ENCODE peak calls at places on chromosomes 3 and 15, in nine cellular contexts. P is neural progenitor cell, B is GM23338, V is thoracic aorta, Q is adrenal gland, O is transverse colon, U is stomach, T is PC-9, N is HepG2. R is an unnamed sample. For H3K36me3, the result is how much of the 10 kb centered on the place peaks cover.

GRCh38 chr3:36318584-36319200 is 61.6 kb upstream of the STAC start:
- DNase-seq in Q (no peak), U (no peak), O (no peak), T (no peak), N (no peak), P (no peak), V (no peak), B (no peak), R (no peak)

GRCh38 chr3:152778001-152778400 is 56.9 kb upstream of the P2RY1 start:
- DNase-seq in N (no peak), U (no peak), V (no peak), T (no peak), O (no peak), B (no peak), P (no peak), Q (no peak), R (no peak)

GRCh38 chr3:50254577-50255250 is 14.2 kb upstream of the SEMA3B start:
- DNase-seq in N (no peak), T (no peak), O (no peak), Q (peak), P (no peak), V (no peak), B (peak), U (peak), R (no peak)

GRCh38 chr3:179608931-179609720 is 4.5 kb downstream of the NDUFB5 start:
- DNase-seq in T (no peak), B (no peak), V (no peak), U (no peak), Q (no peak), N (no peak), P (no peak), O (no peak), R (no peak)

GRCh38 chr3:101861978-101862421 is 12.7 kb downstream of the NFKBIZ start:
- DNase-seq in B (no peak), V (no peak), N (no peak), Q (no peak), O (no peak), P (no peak), U (no peak), T (no peak), R (no peak)

GRCh38 chr15:36230741-36231140 is 348.7 kb upstream of the CDIN1 start:
- DNase-seq in T (no peak), P (no peak), V (no peak), B (no peak), O (no peak), N (no peak), Q (no peak), U (no peak), R (no peak)

GRCh38 chr3:128152419-128153155 is 694 bp upstream of the EEFSEC start:
- DNase-seq in P (no peak), V (no peak), Q (no peak), U (no peak), N (peak), O (no peak), T (peak), B (peak), R (no peak)

GRCh38 chr3:78322780-78323179 is 1282.9 kb downstream of the ROBO2 start:
- DNase-seq in P (peak), O (no peak), Q (no peak), N (no peak), U (no peak), T (no peak), B (peak), V (no peak), R (no peak)

GRCh38 chr15:100224206-100225185 is 117.3 kb downstream of the ADAMTS17 start:
- DNase-seq in V (no peak), U (no peak), Q (peak), N (no peak), T (peak), B (peak), O (no peak), P (no peak), R (no peak)

GRCh38 chr3:98259707-98260106 is 4.3 kb upstream of the OR5H6 start:
- DNase-seq in O (no peak), B (peak), T (no peak), P (no peak), V (no peak), U (no peak), N (peak), Q (no peak), R (no peak)

GRCh38 chr3:143775401-143775970 is 72.8 kb downstream of the SLC9A9 start:
- DNase-seq in O (no peak), P (peak), N (peak), T (no peak), B (peak), U (no peak), Q (no peak), V (no peak), R (peak)

GRCh38 chr3:101574388-101575156 is 592 bp downstream of the PCNP start:
- DNase-seq in B (peak), P (peak), T (no peak), Q (peak), V (peak), N (peak), U (peak), O (peak), R (peak)

GRCh38 chr15:31069360-31070000 is 32.0 kb downstream of the TRPM1 start:
- DNase-seq in T (no peak), N (peak), B (no peak), P (no peak), Q (no peak), V (no peak), O (no peak), U (no peak), R (no peak)

GRCh38 chr15:42457445-42458442 is 33.2 kb downstream of the ZNF106 start:
- DNase-seq in P (peak), U (peak), T (no peak), O (peak), V (peak), Q (peak), N (no peak), B (peak), R (peak)

GRCh38 chr3:126211569-126211968 is 31.2 kb upstream of the ALDH1L1 start:
- DNase-seq in O (no peak), V (no peak), U (no peak), T (peak), Q (no peak), B (no peak), P (no peak), N (no peak), R (no peak)

GRCh38 chr3:104359546-104359945 is 1007.2 kb upstream of the ALCAM start:
- DNase-seq in V (no peak), Q (no peak), O (no peak), N (no peak), P (no peak), U (no peak), B (peak), T (peak), R (peak)

GRCh38 chr15:70906842-70907241 is 14.2 kb downstream of the LRRC49 start:
- DNase-seq in P (no peak), Q (no peak), B (no peak), V (no peak), O (no peak), N (no peak), U (no peak), T (no peak), R (no peak)

GRCh38 chr15:95326689-95327525 is 1003.6 kb upstream of the NR2F2 start:
- DNase-seq in N (no peak), P (peak), U (no peak), V (no peak), Q (no peak), O (no peak), B (peak), T (no peak), R (no peak)

GRCh38 chr3:110343945-110344344 is 727.7 kb upstream of the NECTIN3 start:
- DNase-seq in V (no peak), N (peak), O (no peak), B (no peak), U (no peak), Q (no peak), P (no peak), T (no peak), R (peak)

GRCh38 chr15:67832031-67832551 is 6.8 kb downstream of the SKOR1 start:
- DNase-seq in U (no peak), B (peak), Q (no peak), T (no peak), V (no peak), P (peak), O (no peak), N (no peak), R (no peak)

GRCh38 chr3:124887177-124887995 is at the start of gene ITGB5:
- DNase-seq in B (peak), Q (peak), N (peak), U (peak), O (peak), T (peak), P (peak), V (peak), R (peak)

GRCh38 chr15:89113263-89113662 is 25.0 kb downstream of the ABHD2 start:
- DNase-seq in T (no peak), U (no peak), B (no peak), P (no peak), V (no peak), O (no peak), N (no peak), Q (no peak), R (no peak)

GRCh38 chr3:43104039-43104438 is 1.8 kb downstream of the POMGNT2 start:
- DNase-seq in U (no peak), N (no peak), P (no peak), T (no peak), V (no peak), O (no peak), B (no peak), Q (no peak), R (no peak)

GRCh38 chr3:53269888-53270880 is 14.4 kb upstream of the TKT start:
- DNase-seq in B (peak), V (peak), O (peak), U (peak), Q (peak), N (peak), T (peak), P (peak), R (peak)

GRCh38 chr3:33440578-33441321 is 545 bp upstream of the UBP1 start:
- DNase-seq in N (peak), V (peak), P (peak), Q (peak), B (peak), O (no peak), T (peak), U (peak), R (peak)

GRCh38 chr3:71173421-71173975 is 410.0 kb downstream of the FOXP1 start:
- DNase-seq in T (no peak), N (no peak), P (no peak), U (no peak), Q (no peak), V (no peak), B (no peak), O (no peak), R (no peak)

GRCh38 chr3:123286308-123287023 is 84.7 kb downstream of the SEC22A start:
- DNase-seq in P (peak), O (peak), N (peak), Q (peak), B (peak), V (no peak), U (no peak), T (peak), R (peak)

GRCh38 chr3:188853896-188854295 is 317.9 kb upstream of the TPRG1 start:
- DNase-seq in O (no peak), V (no peak), B (no peak), Q (no peak), U (no peak), P (no peak), N (no peak), T (no peak), R (no peak)

GRCh38 chr15:65414841-65415621 is 7.7 kb downstream of the IGDCC4 start:
- DNase-seq in Q (no peak), U (no peak), N (peak), P (peak), T (no peak), O (no peak), B (peak), V (no peak), R (peak)

GRCh38 chr3:64489361-64490044 is 198.3 kb downstream of the ADAMTS9 start:
- DNase-seq in T (no peak), O (peak), N (no peak), U (peak), V (no peak), P (peak), Q (peak), B (peak), R (no peak)

GRCh38 chr3:107868449-107868848 is 222.4 kb downstream of the CD47 start:
- DNase-seq in P (no peak), B (no peak), T (no peak), O (no peak), Q (no peak), V (no peak), N (no peak), U (no peak), R (no peak)

GRCh38 chr3:36166477-36166876 is 213.8 kb upstream of the STAC start:
- DNase-seq in N (no peak), Q (peak), V (no peak), B (no peak), P (no peak), U (no peak), T (peak), O (no peak), R (peak)

GRCh38 chr3:133490468-133491351 is 82.8 kb upstream of the CDV3 start:
- DNase-seq in O (peak), B (no peak), U (no peak), N (no peak), T (no peak), Q (no peak), V (no peak), P (no peak), R (no peak)

DNA sequence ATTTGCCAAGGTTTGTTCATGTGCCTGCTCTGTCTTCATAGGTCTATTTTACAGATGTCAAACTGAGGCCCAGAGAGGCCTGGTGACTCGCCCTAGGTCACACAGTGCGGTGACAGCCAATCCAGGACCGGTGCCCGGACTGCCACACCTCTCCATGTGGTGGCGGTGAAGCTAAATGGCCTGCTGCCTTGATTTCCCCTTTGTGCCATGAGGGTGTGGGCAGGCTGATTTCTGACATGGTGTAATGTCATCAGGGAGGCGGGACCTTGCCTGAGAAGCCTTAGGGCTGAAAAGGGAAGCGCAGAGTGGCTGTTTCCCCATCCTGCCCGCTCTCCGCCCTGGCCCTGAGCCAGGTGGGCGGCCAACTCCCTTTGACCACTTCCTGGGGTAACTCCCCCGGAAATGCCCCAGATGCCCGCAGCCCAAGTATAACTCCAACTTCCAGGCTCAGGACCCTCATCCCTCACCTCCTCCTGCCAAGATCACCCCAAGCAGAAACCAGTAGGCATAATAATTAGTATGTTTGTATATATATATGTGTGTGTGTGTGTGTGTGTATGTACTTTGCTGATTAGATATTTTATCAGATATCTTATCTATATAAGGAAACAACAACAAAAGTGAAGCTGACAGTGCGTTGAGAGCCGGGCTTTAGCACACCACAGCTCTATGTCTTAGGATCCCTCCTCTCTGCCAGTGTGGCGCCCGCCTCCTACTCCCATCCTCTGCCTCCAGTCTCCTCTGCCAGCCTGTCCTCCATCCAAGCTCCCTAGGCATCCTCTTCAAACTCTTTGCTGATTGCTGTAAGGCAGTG is 63.9 kb downstream of the IQSEC1 start:
- DNase-seq in Q (no peak), O (peak), U (peak), P (no peak), T (no peak), V (no peak), B (no peak), N (no peak), R (no peak)
- H3K4me3 ChIP-seq in Q (no peak), O (no peak), U (no peak), P (no peak), T (no peak), V (no peak), B (no peak), N (no peak), R (no peak)

DNA sequence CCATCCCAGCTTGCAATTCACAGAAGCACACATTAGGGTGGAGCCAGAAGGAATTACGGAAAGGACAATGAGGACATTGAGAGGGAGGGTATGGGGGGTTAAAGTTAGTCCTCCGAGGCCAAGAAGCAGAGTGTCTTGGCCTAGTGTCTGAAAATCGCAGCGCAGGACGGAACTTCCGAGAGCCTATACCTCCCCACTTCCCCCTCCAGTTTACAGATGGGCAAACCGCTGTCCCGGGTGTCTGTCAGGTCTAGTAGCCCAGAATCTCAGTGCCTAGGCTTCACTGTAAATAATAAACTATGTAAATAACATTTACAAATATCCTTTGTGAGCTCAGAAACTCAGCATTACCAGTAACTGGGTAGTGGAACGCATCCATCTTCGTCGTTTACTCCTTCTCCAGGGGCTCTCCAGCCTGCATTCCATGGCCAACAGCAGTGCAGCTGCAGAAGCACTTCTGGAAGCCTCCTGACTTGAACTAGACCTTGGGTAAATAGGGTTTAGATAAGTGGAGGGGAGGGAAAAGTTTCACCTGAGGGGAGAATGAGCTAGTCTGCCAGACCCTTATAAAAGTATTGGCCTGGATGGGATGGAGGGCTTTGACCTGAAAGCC is 962 bp downstream of the ADPRH start:
- DNase-seq in N (no peak), V (no peak), Q (peak), T (no peak), O (peak), P (peak), U (no peak), B (peak), R (peak)
- H3K27ac ChIP-seq in N (no peak), V (peak), Q (peak), T (no peak), O (peak), P (no peak), U (peak), B (no peak), R (peak)

DNA sequence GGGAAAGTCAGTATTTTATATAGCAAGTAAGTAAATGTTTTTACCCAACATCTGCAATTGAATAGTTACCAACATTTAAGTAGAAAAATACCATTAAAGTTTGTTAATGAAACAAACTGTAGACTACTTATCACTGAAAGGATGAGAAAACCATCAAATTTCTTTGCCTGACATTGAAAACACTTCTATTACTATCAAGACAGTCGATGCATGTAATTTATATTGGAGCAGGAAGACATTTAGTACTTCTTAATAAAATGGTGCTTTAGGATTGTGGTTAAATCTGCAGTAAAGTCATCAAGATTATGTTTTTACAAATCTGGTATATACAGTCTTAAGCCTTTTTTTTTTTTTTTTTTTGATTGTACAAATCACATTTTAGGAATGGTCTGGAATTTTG is 13.9 kb upstream of the CHD2 start:
- DNase-seq in Q (no peak), O (no peak), T (no peak), U (no peak), V (no peak), P (no peak), B (no peak), N (no peak), R (no peak)
- H3K36me3 ChIP-seq in Q (under half), O (under half), T (half or more), U (under half), V (under half), P (half or more), B (under half), N (under half), R (half or more)

GRCh38 chr15:56468271-56468912 is 3.5 kb upstream of the MNS1 start:
- DNase-seq in U (no peak), O (no peak), P (no peak), T (no peak), Q (no peak), V (no peak), N (no peak), B (no peak), R (peak)
- H3K4me3 ChIP-seq in U (peak), O (no peak), P (no peak), T (no peak), Q (no peak), V (peak), N (peak), B (no peak), R (peak)

GRCh38 chr15:74657846-74658245 is 38.0 kb downstream of the EDC3 start:
- DNase-seq in T (no peak), U (no peak), Q (no peak), B (no peak), N (no peak), P (no peak), O (no peak), V (no peak), R (no peak)

GRCh38 chr15:74656935-74657535 is 38.8 kb downstream of the EDC3 start:
- DNase-seq in N (no peak), V (no peak), B (no peak), Q (no peak), O (no peak), U (no peak), T (no peak), P (no peak), R (no peak)

GRCh38 chr15:74651251-74651741 is 35.7 kb downstream of the CLK3 start:
- DNase-seq in U (no peak), V (no peak), B (no peak), N (no peak), T (no peak), Q (no peak), P (no peak), O (no peak), R (no peak)

GRCh38 chr15:74653426-74654082 is 37.9 kb downstream of the CLK3 start:
- DNase-seq in V (no peak), O (peak), P (no peak), N (no peak), B (no peak), U (peak), T (peak), Q (no peak), R (peak)

DNA sequence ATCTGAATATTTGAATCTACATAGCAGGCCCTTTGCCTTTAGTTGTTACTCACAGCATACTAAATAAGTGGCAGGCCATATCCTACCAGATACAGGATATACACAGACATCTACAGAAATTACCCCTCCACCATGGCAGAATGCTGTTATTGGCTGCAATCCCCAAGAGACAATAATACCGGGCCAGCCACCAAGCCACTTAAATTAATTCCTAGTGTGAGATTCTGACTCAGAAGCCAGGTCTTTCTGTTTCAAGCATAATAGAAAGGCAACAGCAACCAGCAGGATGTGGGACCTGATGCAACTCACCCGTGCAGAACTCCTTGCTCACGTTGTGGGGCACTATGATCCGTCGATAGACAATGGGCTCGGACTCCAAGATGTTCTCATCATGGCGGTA is 39.8 kb downstream of the CLK3 start:
- DNase-seq in V (no peak), O (no peak), Q (no peak), N (no peak), U (no peak), T (no peak), P (no peak), B (no peak), R (no peak)
- H3K27ac ChIP-seq in V (no peak), O (peak), Q (no peak), N (no peak), U (no peak), T (no peak), P (no peak), B (no peak), R (no peak)

GRCh38 chr15:22904736-22905135 is 66.3 kb downstream of the NIPA2 start:
- DNase-seq in U (no peak), N (no peak), T (no peak), Q (peak), O (no peak), V (no peak), B (no peak), P (no peak), R (no peak)
- H3K36me3 ChIP-seq in U (half or more), N (under half), T (under half), Q (half or more), O (under half), V (half or more), B (under half), P (under half), R (half or more)